ENCODE peak calls at places on chromosomes 4 and X, in ten cellular contexts. J is mammary epithelial cell; P is epithelial cell of esophagus; B is CD4-positive, CD25-positive, alpha-beta regulatory T cell; O is cardiac fibroblast; E is fibroblast of pulmonary artery; A is HepG2; S is astrocyte of the spinal cord; M is keratinocyte; U is CD8-positive, alpha-beta memory T cell. Z is an unnamed sample.
A peak's percentile ranks its signal among the peaks of the same experiment; 100 is the strongest.

GRCh38 chr4:145230726-145231125 is 50.3 kb upstream of the OTUD4 start:
- DNase-seq in P (peak; percentile 13), U (no peak), S (no peak), E (peak; percentile 76), A (no peak), O (peak; percentile 59), J (no peak), B (no peak), M (no peak), Z (peak; percentile 35)

GRCh38 chrX:151505796-151506195 is 57.7 kb upstream of the PASD1 start:
- DNase-seq in M (no peak), J (peak; percentile 21), S (no peak), E (no peak), O (no peak), P (peak; percentile 42), U (no peak), B (peak; percentile 29), A (peak; percentile 3), Z (no peak)

GRCh38 chr4:174254613-174255012 is 28.9 kb downstream of the FBXO8 start:
- DNase-seq in O (no peak), P (no peak), J (no peak), M (no peak), B (no peak), E (no peak), S (no peak), A (no peak), U (no peak), Z (no peak)

GRCh38 chrX:54817220-54817820 is 9.8 kb downstream of the MAGED2 start:
- DNase-seq in U (no peak), M (no peak), A (no peak), J (no peak), B (no peak), O (peak; percentile 4), P (no peak), S (no peak), E (peak; percentile 4), Z (no peak)

GRCh38 chr4:86032476-86033022 is 327.3 kb downstream of the MAPK10 start:
- DNase-seq in A (no peak), P (peak; percentile 98), U (no peak), B (no peak), M (peak; percentile 36), O (peak; percentile 92), E (peak; percentile 93), S (peak; percentile 90), J (peak; percentile 92), Z (peak; percentile 93)

GRCh38 chrX:106467422-106467821 is 144.4 kb upstream of the RADX start:
- DNase-seq in O (no peak), U (no peak), M (no peak), A (no peak), E (no peak), S (no peak), B (no peak), P (no peak), J (no peak), Z (no peak)

GRCh38 chr4:79528241-79528706 is 120.2 kb upstream of the GK2 start:
- DNase-seq in A (no peak), M (no peak), O (peak; percentile 1), P (peak; percentile 29), U (no peak), B (peak; percentile 5), S (peak; percentile 38), J (peak; percentile 52), E (no peak), Z (no peak)

GRCh38 chr4:184807261-184807660 is 18.5 kb downstream of the ACSL1 start:
- DNase-seq in J (no peak), U (no peak), M (no peak), O (no peak), B (no peak), E (no peak), A (no peak), S (peak; percentile 16), P (no peak), Z (no peak)

GRCh38 chr4:70945046-70945445 is 42.9 kb downstream of the MOB1B start:
- DNase-seq in S (no peak), P (no peak), A (no peak), M (no peak), B (no peak), J (no peak), U (no peak), E (no peak), O (no peak), Z (no peak)

GRCh38 chr4:128386761-128387599 is 99.4 kb upstream of the PGRMC2 start:
- DNase-seq in E (peak; percentile 96), O (peak; percentile 93), J (peak; percentile 83), B (no peak), A (no peak), M (no peak), U (no peak), S (peak; percentile 98), P (peak; percentile 87), Z (peak; percentile 97)

GRCh38 chr4:24862073-24862751 is 50.6 kb downstream of the CCDC149 start:
- DNase-seq in J (no peak), B (no peak), O (no peak), U (no peak), A (no peak), P (no peak), E (no peak), M (no peak), S (no peak), Z (no peak)

GRCh38 chr4:24855741-24856140 is 57.1 kb downstream of the CCDC149 start:
- DNase-seq in U (no peak), J (no peak), O (no peak), E (no peak), M (no peak), S (no peak), B (no peak), P (no peak), A (no peak), Z (no peak)

GRCh38 chr4:24857996-24858395 is 54.8 kb downstream of the CCDC149 start:
- DNase-seq in P (no peak), M (no peak), B (no peak), S (peak; percentile 75), U (no peak), O (peak; percentile 52), A (no peak), E (peak; percentile 67), J (no peak), Z (peak; percentile 69)

GRCh38 chr4:24856586-24856985 is 56.3 kb downstream of the CCDC149 start:
- DNase-seq in B (no peak), U (no peak), O (peak; percentile 55), J (no peak), E (peak; percentile 77), S (peak; percentile 75), M (no peak), A (no peak), P (no peak), Z (peak; percentile 34)

DNA sequence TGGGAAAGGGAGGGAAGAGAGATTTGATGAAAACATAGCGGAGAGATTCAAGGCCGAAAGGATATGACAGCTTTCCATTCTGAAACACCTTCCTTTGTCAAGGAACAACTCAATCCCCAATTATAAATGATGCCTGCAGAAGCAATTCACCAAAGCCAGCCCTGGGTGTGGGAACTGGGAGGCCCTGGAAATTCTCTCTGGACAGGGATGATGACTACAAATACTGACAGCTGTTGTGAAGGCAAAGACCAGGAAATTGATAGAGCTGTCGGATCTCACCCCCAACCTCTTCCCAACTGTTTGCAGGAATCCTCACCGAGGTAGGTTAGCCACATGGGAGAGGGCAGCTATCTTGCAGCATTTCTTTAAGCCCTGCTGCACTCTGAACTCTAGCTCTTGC is 54.3 kb downstream of the CCDC149 start:
- DNase-seq in M (no peak), U (no peak), S (no peak), J (no peak), A (no peak), O (no peak), P (no peak), E (no peak), B (no peak), Z (no peak)
- H3K4me3 ChIP-seq in M (no peak overlapping the region), U (no peak overlapping the region), S (no peak overlapping the region), J (no peak overlapping the region), A (no peak overlapping the region), O (no peak overlapping the region), P (no peak overlapping the region), E (no peak overlapping the region), B (no peak overlapping the region), Z (no peak overlapping the region)

DNA sequence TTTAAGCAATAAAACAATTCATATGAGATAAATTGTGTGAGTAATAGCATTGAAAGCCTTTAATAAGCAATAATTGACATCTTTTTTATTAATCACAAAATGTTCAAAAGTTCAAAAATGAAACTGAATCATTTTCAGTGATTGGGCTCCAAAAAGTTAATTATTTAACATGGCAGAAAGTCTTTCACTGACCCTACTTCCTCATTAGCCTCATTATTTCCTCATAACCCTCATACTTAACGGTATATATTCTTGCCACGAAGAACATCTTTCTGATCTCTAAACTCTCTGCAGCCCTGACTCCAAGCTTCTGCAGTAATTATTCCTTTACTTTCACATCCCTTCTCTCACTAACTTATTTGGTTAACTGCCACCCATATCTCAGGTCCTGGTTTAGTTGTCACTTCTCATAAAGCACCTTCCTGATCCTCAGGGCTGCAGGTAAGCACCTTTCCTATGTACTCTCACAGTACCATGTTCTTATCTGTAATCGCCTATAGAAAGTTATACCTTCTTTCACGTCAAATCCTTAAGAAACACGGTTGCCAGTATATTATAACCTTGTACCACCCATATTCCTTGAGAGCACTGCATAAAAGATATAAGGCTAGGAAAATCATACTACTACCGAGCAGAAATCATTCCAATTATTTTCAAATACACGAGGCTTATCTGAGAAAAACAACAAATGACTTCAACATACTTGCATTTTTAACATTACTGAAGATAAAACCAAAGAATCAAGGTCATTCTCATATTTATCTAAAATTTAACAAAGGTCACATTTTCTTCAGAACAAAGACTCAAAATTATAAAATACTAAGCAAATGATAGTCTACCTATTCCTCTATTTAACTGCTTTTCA is 72.2 kb downstream of the PPP3CA start:
- DNase-seq in U (no peak), A (no peak), P (no peak), B (no peak), E (peak; percentile 57), M (no peak), O (no peak), J (no peak), S (no peak), Z (no peak)
- H3K4me3 ChIP-seq in U (no peak overlapping the region), A (no peak overlapping the region), P (no peak overlapping the region), B (no peak overlapping the region), E (no peak overlapping the region), M (no peak overlapping the region), O (no peak overlapping the region), J (no peak overlapping the region), S (no peak overlapping the region), Z (no peak overlapping the region)

GRCh38 chr4:105414316-105414715 is 59.5 kb downstream of the PPA2 start:
- DNase-seq in J (no peak), M (no peak), U (no peak), A (no peak), S (no peak), P (no peak), E (no peak), O (no peak), B (no peak), Z (no peak)
- H3K4me3 ChIP-seq in J (no peak overlapping the region), M (no peak overlapping the region), U (no peak overlapping the region), A (no peak overlapping the region), S (no peak overlapping the region), P (no peak overlapping the region), E (no peak overlapping the region), O (no peak overlapping the region), B (no peak overlapping the region), Z (no peak overlapping the region)

DNA sequence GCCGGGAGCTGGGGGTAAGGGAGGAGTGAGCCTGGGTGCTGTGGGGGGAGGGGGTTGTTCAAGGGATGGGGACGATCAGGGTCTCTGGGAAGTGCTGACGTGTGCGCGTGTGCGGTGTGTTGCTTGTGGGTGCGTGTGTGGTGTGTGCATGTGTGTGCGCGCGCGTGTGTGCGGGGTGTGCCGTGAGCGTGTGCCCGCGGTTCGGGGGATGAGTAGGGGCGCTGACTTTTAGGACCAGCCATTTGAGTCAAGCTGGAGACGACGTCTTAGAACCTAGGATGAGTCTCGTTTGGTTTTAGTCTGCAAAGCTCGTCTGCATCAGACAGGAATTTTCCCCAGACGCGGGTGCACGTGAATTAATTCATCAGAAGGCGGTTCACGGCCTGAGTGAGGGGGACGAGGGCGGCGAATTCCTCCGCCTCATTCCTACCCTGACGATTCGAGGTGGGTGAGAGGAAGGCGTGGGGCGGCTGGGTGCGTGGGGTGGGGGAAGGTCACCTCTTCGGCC is 950 bp upstream of the TMEM271 start:
- DNase-seq in S (no peak), A (no peak), P (no peak), M (no peak), U (no peak), J (no peak), B (no peak), O (no peak), E (no peak), Z (no peak)
- H3K4me3 ChIP-seq in S (no peak overlapping the region), A (peak overlapping the region; percentile 52), P (no peak overlapping the region), M (no peak overlapping the region), U (no peak overlapping the region), J (no peak overlapping the region), B (no peak overlapping the region), O (no peak overlapping the region), E (no peak overlapping the region), Z (peak overlapping the region; percentile 8)

Z was measured in skeletal muscle cell.